ENCODE peak calls at places on chromosomes 3 and 15, in nine cellular contexts. Y, P, H, C, D, R, F, B and Z are unnamed samples.

GRCh38 chr3:125125822-125126245 is 70.0 kb upstream of the HEG1 start:
- DNase-seq in Y (no peak), P (no peak), H (peak), C (peak), D (no peak), R (peak), F (no peak), B (peak), Z (no peak)

GRCh38 chr3:157786618-157787017 is 283.4 kb upstream of the VEPH1 start:
- DNase-seq in Y (peak), P (no peak), H (no peak), C (peak), D (no peak), R (peak), F (no peak), B (peak), Z (no peak)

GRCh38 chr3:70110066-70110465 is 110.5 kb downstream of the SAMMSON start:
- DNase-seq in Y (no peak), P (no peak), H (no peak), C (no peak), D (no peak), R (no peak), F (no peak), B (no peak), Z (no peak)

GRCh38 chr3:71442648-71443047 is 140.9 kb downstream of the FOXP1 start:
- DNase-seq in Y (no peak), P (no peak), H (no peak), C (no peak), D (no peak), R (no peak), F (no peak), B (no peak), Z (no peak)

GRCh38 chr3:16369885-16370284 is 104.9 kb downstream of the OXNAD1 start:
- DNase-seq in Y (no peak), P (no peak), H (no peak), C (no peak), D (no peak), R (no peak), F (no peak), B (peak), Z (no peak)

GRCh38 chr3:42097166-42097946 is 6.2 kb downstream of the TRAK1 start:
- DNase-seq in Y (no peak), P (no peak), H (no peak), C (peak), D (no peak), R (peak), F (no peak), B (peak), Z (no peak)

GRCh38 chr15:66840615-66841014 is 138.6 kb downstream of the SMAD6 start:
- DNase-seq in Y (no peak), P (no peak), H (peak), C (no peak), D (no peak), R (no peak), F (no peak), B (no peak), Z (no peak)

GRCh38 chr15:100731259-100732156 is 129.1 kb downstream of the ASB7 start:
- DNase-seq in Y (no peak), P (no peak), H (peak), C (no peak), D (no peak), R (peak), F (peak), B (no peak), Z (no peak)

GRCh38 chr15:26890988-26891387 is 24.1 kb downstream of the GABRA5 start:
- DNase-seq in Y (no peak), P (no peak), H (no peak), C (no peak), D (no peak), R (no peak), F (peak), B (no peak), Z (no peak)

GRCh38 chr3:125140817-125141595 is 71.5 kb downstream of the SLC12A8 start:
- DNase-seq in Y (no peak), P (no peak), H (peak), C (no peak), D (no peak), R (no peak), F (no peak), B (peak), Z (no peak)

GRCh38 chr15:84605225-84605882 is 4.5 kb downstream of the ZSCAN2 start:
- DNase-seq in Y (no peak), P (no peak), H (no peak), C (no peak), D (no peak), R (no peak), F (no peak), B (peak), Z (no peak)

GRCh38 chr3:100650651-100651611 is 41.5 kb downstream of the ADGRG7 start:
- DNase-seq in Y (no peak), P (no peak), H (peak), C (peak), D (peak), R (peak), F (no peak), B (peak), Z (no peak)

GRCh38 chr3:41462103-41462691 is 262.9 kb downstream of the CTNNB1 start:
- DNase-seq in Y (no peak), P (no peak), H (no peak), C (no peak), D (no peak), R (no peak), F (no peak), B (no peak), Z (no peak)

GRCh38 chr15:41945221-41945620 is 27.1 kb downstream of the EHD4 start:
- DNase-seq in Y (no peak), P (no peak), H (no peak), C (no peak), D (no peak), R (no peak), F (peak), B (no peak), Z (no peak)

GRCh38 chr3:128484404-128485282 is 8.4 kb downstream of the GATA2 start:
- DNase-seq in Y (no peak), P (no peak), H (no peak), C (no peak), D (no peak), R (no peak), F (no peak), B (no peak), Z (no peak)

GRCh38 chr3:24343084-24343783 is 151.4 kb downstream of the THRB start:
- DNase-seq in Y (peak), P (no peak), H (no peak), C (peak), D (no peak), R (no peak), F (no peak), B (peak), Z (no peak)

GRCh38 chr3:37532168-37532567 is 329.5 kb upstream of the CTDSPL start:
- DNase-seq in Y (no peak), P (no peak), H (no peak), C (no peak), D (no peak), R (no peak), F (no peak), B (no peak), Z (no peak)

GRCh38 chr3:152392474-152392873 is 123.7 kb downstream of the MBNL1 start:
- DNase-seq in Y (no peak), P (no peak), H (no peak), C (peak), D (no peak), R (no peak), F (no peak), B (peak), Z (no peak)

GRCh38 chr3:158789592-158789991 is 12.3 kb upstream of the MFSD1 start:
- DNase-seq in Y (peak), P (no peak), H (peak), C (peak), D (no peak), R (no peak), F (no peak), B (peak), Z (no peak)

GRCh38 chr3:40398346-40398745 is 11.4 kb downstream of the ENTPD3 start:
- DNase-seq in Y (peak), P (no peak), H (no peak), C (peak), D (no peak), R (no peak), F (no peak), B (no peak), Z (no peak)

GRCh38 chr3:119013951-119014350 is 20.7 kb downstream of the IGSF11 start:
- DNase-seq in Y (no peak), P (no peak), H (no peak), C (no peak), D (no peak), R (no peak), F (no peak), B (no peak), Z (no peak)

GRCh38 chr3:171383206-171384018 is 76.8 kb downstream of the TNIK start:
- DNase-seq in Y (no peak), P (no peak), H (no peak), C (peak), D (no peak), R (no peak), F (no peak), B (peak), Z (peak)

GRCh38 chr15:74431645-74432044 is 2.1 kb downstream of the SEMA7A start:
- DNase-seq in Y (no peak), P (no peak), H (no peak), C (no peak), D (no peak), R (no peak), F (no peak), B (no peak), Z (no peak)

GRCh38 chr3:126033765-126034164 is 50.2 kb downstream of the SLC41A3 start:
- DNase-seq in Y (no peak), P (no peak), H (no peak), C (no peak), D (no peak), R (no peak), F (peak), B (no peak), Z (no peak)